ENCODE peak calls at places on chromosomes 3 and 15, in seven cellular contexts. J is IMR-90, U is mesenchymal stem cell, P is mesendoderm, Q is H1, F is trophoblast cell, S is H9. A is an unnamed sample.

GRCh38 chr3:173688216-173688842 is 290.8 kb downstream of the NLGN1 start:
- DNase-seq in J (peak), Q (no peak), F (no peak), S (no peak), U (peak), P (peak), A (no peak)

GRCh38 chr15:92097473-92098178 is 244.1 kb downstream of the SLCO3A1 start:
- DNase-seq in U (peak), S (peak), P (peak), F (peak), Q (no peak), J (peak), A (peak)

GRCh38 chr15:68314563-68314962 is 37.0 kb downstream of the FEM1B start:
- DNase-seq in S (peak), U (peak), F (no peak), P (no peak), J (peak), Q (no peak), A (no peak)

GRCh38 chr3:132368515-132368914 is 48.8 kb upstream of the DNAJC13 start:
- DNase-seq in J (no peak), P (no peak), F (no peak), Q (no peak), S (no peak), U (no peak), A (no peak)

GRCh38 chr3:62843508-62843907 is 31.7 kb downstream of the CADPS start:
- DNase-seq in U (no peak), P (no peak), Q (no peak), F (no peak), S (no peak), J (no peak), A (no peak)

GRCh38 chr3:127887321-127887720 is 27.7 kb upstream of the KBTBD12 start:
- DNase-seq in Q (no peak), J (no peak), F (no peak), U (no peak), P (no peak), S (no peak), A (no peak)

GRCh38 chr3:148797822-148798221 is 29.8 kb upstream of the CPB1 start:
- DNase-seq in Q (no peak), S (no peak), U (no peak), F (no peak), P (no peak), J (no peak), A (no peak)

GRCh38 chr15:74422723-74423442 is 10.9 kb downstream of the SEMA7A start:
- DNase-seq in S (peak), Q (peak), U (peak), F (peak), J (peak), P (peak), A (no peak)

GRCh38 chr15:53758412-53758811 is 1.1 kb downstream of the WDR72 start:
- DNase-seq in F (no peak), Q (no peak), J (no peak), P (peak), U (no peak), S (no peak), A (no peak)

GRCh38 chr3:9669277-9669676 is 20.0 kb downstream of the MTMR14 start:
- DNase-seq in Q (no peak), J (no peak), S (no peak), U (no peak), F (no peak), P (no peak), A (no peak)

GRCh38 chr3:96813820-96814580 is 394 bp upstream of the EPHA6 start:
- DNase-seq in U (peak), S (peak), P (peak), F (peak), Q (no peak), J (peak), A (peak)

GRCh38 chr3:111998661-111999641 is at the start of gene TAGLN3:
- DNase-seq in S (peak), P (peak), F (no peak), U (peak), Q (no peak), J (no peak), A (peak)

GRCh38 chr3:42667096-42667522 is 13.6 kb downstream of the ZBTB47 start:
- DNase-seq in P (no peak), Q (no peak), F (no peak), U (no peak), S (no peak), J (no peak), A (no peak)
- H2AK5ac ChIP-seq in P (no peak), Q (peak), F (no peak), U (no peak), S (no peak), J (no peak), A (peak)

DNA sequence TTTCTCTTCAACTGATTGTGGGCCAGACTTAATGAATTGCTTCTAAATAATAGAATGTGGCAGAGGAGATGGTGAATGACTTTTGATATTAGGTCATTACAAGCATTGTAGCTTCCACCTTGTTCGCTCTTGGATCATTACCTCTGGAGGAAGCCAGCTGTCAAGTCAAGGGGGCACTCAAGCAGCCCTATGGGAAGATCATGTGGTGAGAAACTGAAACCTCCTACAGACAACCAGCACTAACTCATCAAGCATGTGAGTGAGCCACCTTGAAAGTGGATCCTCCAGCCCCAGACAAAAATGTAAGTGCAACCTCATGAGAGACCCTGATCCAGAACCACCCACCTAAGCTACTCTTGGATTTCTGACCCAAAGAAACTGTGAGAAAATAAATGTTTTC is 109.8 kb upstream of the TBC1D5 start:
- DNase-seq in S (no peak), P (no peak), Q (no peak), U (no peak), J (no peak), F (no peak), A (no peak)
- H2AK5ac ChIP-seq in S (no peak), P (no peak), Q (no peak), U (no peak), J (no peak), F (no peak), A (no peak)

GRCh38 chr3:180070925-180071324 is 34.2 kb upstream of the PEX5L start:
- DNase-seq in J (no peak), S (no peak), U (no peak), Q (no peak), F (no peak), P (no peak), A (no peak)
- H2AK5ac ChIP-seq in J (no peak), S (no peak), U (no peak), Q (no peak), F (no peak), P (no peak), A (no peak)

GRCh38 chr3:49191741-49192140 is 20.3 kb downstream of the KLHDC8B start:
- DNase-seq in U (peak), F (no peak), P (no peak), Q (no peak), J (no peak), S (no peak), A (no peak)
- H2AK5ac ChIP-seq in U (no peak), F (no peak), P (no peak), Q (no peak), J (no peak), S (no peak), A (no peak)

GRCh38 chr3:32443471-32443870 is 51.8 kb downstream of the CMTM7 start:
- DNase-seq in Q (no peak), U (peak), F (peak), P (no peak), J (peak), S (no peak), A (no peak)

GRCh38 chr3:32437898-32438297 is 46.2 kb downstream of the CMTM7 start:
- DNase-seq in Q (no peak), S (no peak), F (no peak), U (no peak), J (no peak), P (no peak), A (no peak)

GRCh38 chr3:32438596-32439344 is 47.1 kb downstream of the CMTM7 start:
- DNase-seq in S (no peak), Q (no peak), U (no peak), F (no peak), J (no peak), P (no peak), A (no peak)

GRCh38 chr3:32442766-32443165 is 51.1 kb downstream of the CMTM7 start:
- DNase-seq in F (no peak), U (no peak), S (no peak), P (no peak), J (peak), Q (no peak), A (no peak)

DNA sequence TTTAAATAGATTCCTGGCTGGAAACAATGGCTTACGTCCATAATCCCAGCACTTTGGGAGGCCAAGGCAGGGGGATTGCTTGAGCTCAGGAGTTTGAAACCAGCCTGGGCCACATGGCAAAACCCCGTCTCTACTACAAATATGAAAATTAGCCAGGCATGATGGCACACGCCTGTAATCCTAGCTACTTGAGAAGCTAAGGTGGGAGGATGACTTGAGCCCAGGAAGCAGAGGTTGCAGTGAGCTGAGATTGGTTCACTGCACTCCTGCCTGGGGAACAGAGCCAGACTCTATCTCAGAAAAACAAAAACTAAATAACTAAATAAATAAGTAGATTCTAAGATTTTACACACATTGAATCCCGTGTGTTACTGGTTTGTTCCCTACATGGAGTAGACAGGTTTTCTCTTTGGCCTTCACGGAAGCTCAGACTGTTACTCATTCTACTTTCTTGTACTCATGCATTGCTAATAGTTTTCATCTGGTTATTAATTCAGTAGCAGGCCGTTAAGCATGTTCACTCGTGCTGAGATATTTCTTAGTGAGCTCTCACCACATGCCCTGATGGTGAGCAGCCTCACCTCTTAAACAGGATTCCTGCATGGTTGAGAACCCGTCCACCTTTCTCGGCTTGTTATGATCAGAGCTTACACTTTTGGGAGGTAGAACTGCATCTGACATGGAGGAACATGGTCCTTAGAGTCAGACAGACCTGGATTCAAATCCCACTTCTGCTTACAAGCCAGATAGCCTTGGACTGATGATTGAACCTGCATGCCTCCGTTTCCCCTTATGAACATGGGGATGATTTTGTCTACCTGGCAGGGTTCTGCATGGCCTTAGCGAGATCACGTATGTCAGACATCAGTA is 49.1 kb downstream of the CMTM7 start:
- DNase-seq in F (no peak), J (no peak), P (no peak), Q (no peak), U (no peak), S (no peak), A (no peak)
- H2AK5ac ChIP-seq in F (no peak), J (peak), P (no peak), Q (no peak), U (no peak), S (no peak), A (no peak)

DNA sequence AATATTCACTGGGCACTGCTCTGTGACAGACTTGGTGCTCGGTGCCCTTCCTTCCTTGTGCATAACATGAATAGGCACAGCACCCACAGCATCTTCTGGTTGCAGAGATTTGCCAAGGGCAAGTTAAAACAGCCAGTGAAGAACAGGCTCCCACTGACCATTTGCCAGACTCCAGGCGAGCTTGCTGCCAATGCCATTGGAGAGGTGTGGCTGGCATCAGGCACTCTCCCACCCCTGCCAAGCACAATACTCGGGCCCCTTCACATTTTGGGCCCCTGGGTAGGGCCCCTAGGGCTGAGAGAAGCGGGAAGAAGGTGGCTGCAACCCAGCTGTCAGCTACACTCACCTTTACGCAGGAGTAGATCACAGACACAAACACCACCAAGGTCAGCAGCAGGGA is 112.1 kb downstream of the SEC22A start:
- DNase-seq in F (no peak), S (no peak), P (no peak), J (no peak), Q (no peak), U (no peak), A (no peak)
- H2AK5ac ChIP-seq in F (no peak), S (no peak), P (no peak), J (no peak), Q (peak), U (no peak), A (no peak)

GRCh38 chr15:23385886-23386430 is 31.4 kb downstream of the GOLGA8S start:
- DNase-seq in U (no peak), J (no peak), F (no peak), P (no peak), Q (no peak), S (no peak), A (no peak)
- H2AK5ac ChIP-seq in U (no peak), J (no peak), F (no peak), P (no peak), Q (no peak), S (no peak), A (no peak)